ENCODE peak calls at places on chromosomes 1 and 21, in eight cellular contexts. V is Caco-2, J is right lobe of liver, R is body of pancreas, D is HepG2, W is ovary, Y is IMR-90, X is heart left ventricle. Q is an unnamed sample.

GRCh38 chr1:11719313-11720032 is 16.5 kb upstream of the AGTRAP start:
- DNase-seq in V (peak; percentile 62), J (peak; percentile 84), R (peak; percentile 82), D (no peak), W (peak; percentile 87), Y (peak; percentile 61), X (peak; percentile 73), Q (peak; percentile 47)

GRCh38 chr1:44631333-44631646 is 43.0 kb downstream of the TMEM53 start:
- DNase-seq in V (no peak), J (no peak), R (no peak), D (no peak), W (no peak), Y (no peak), X (no peak), Q (no peak)

GRCh38 chr1:27727126-27727525 is 1.4 kb downstream of the FAM76A start:
- DNase-seq in V (no peak), J (no peak), R (no peak), D (no peak), W (no peak), Y (peak; percentile 66), X (no peak), Q (peak; percentile 18)

GRCh38 chr21:41753001-41753725 is 13.7 kb downstream of the RIPK4 start:
- DNase-seq in V (no peak), J (no peak), R (no peak), D (no peak), W (no peak), Y (no peak), X (no peak), Q (no peak)

GRCh38 chr1:53043271-53043670 is 18.7 kb upstream of the PODN start:
- DNase-seq in V (no peak), J (no peak), R (no peak), D (peak; percentile 8), W (no peak), Y (peak; percentile 93), X (no peak), Q (no peak)

GRCh38 chr1:240801445-240801844 is 189.5 kb upstream of the GREM2 start:
- DNase-seq in V (no peak), J (no peak), R (no peak), D (no peak), W (no peak), Y (peak; percentile 65), X (no peak), Q (no peak)

GRCh38 chr1:179754031-179754624 is 11.0 kb downstream of the FAM163A start:
- DNase-seq in V (no peak), J (no peak), R (no peak), D (no peak), W (no peak), Y (peak; percentile 87), X (no peak), Q (peak; percentile 60)

GRCh38 chr1:202150187-202150586 is 5.7 kb upstream of the ARL8A start:
- DNase-seq in V (no peak), J (no peak), R (no peak), D (no peak), W (no peak), Y (no peak), X (no peak), Q (no peak)

GRCh38 chr1:15454256-15454655 is 2.3 kb upstream of the CELA2A start:
- DNase-seq in V (no peak), J (no peak), R (peak; percentile 91), D (no peak), W (no peak), Y (peak; percentile 87), X (no peak), Q (peak; percentile 47)

GRCh38 chr1:87335175-87335992 is 6.7 kb downstream of the LMO4 start:
- DNase-seq in V (peak; percentile 30), J (peak; percentile 87), R (peak; percentile 60), D (peak; percentile 9), W (peak; percentile 68), Y (peak; percentile 35), X (peak; percentile 75), Q (peak; percentile 18)

GRCh38 chr1:54854376-54855020 is 32.5 kb downstream of the DHCR24 start:
- DNase-seq in V (no peak), J (no peak), R (no peak), D (no peak), W (no peak), Y (peak; percentile 36), X (no peak), Q (no peak)

GRCh38 chr1:119220980-119221379 is 80.5 kb upstream of the WARS2 start:
- DNase-seq in V (no peak), J (no peak), R (no peak), D (no peak), W (no peak), Y (peak; percentile 51), X (no peak), Q (peak; percentile 51)

GRCh38 chr1:201341377-201341776 is 36.1 kb downstream of the TNNT2 start:
- DNase-seq in V (no peak), J (no peak), R (no peak), D (no peak), W (no peak), Y (no peak), X (no peak), Q (no peak)

GRCh38 chr1:92485374-92486250 is 1.1 kb downstream of the GFI1 start:
- DNase-seq in V (peak; percentile 79), J (peak; percentile 74), R (peak; percentile 85), D (peak; percentile 49), W (peak; percentile 18), Y (no peak), X (peak; percentile 29), Q (no peak)

GRCh38 chr1:24096009-24096736 is 15.8 kb downstream of the MYOM3 start:
- DNase-seq in V (no peak), J (no peak), R (no peak), D (no peak), W (no peak), Y (no peak), X (peak; percentile 72), Q (no peak)

GRCh38 chr1:91548382-91549040 is 47.9 kb downstream of the CDC7 start:
- DNase-seq in V (no peak), J (no peak), R (no peak), D (no peak), W (no peak), Y (no peak), X (no peak), Q (no peak)

GRCh38 chr1:38178236-38178635 is 131.6 kb upstream of the POU3F1 start:
- DNase-seq in V (no peak), J (no peak), R (no peak), D (no peak), W (no peak), Y (no peak), X (no peak), Q (no peak)

DNA sequence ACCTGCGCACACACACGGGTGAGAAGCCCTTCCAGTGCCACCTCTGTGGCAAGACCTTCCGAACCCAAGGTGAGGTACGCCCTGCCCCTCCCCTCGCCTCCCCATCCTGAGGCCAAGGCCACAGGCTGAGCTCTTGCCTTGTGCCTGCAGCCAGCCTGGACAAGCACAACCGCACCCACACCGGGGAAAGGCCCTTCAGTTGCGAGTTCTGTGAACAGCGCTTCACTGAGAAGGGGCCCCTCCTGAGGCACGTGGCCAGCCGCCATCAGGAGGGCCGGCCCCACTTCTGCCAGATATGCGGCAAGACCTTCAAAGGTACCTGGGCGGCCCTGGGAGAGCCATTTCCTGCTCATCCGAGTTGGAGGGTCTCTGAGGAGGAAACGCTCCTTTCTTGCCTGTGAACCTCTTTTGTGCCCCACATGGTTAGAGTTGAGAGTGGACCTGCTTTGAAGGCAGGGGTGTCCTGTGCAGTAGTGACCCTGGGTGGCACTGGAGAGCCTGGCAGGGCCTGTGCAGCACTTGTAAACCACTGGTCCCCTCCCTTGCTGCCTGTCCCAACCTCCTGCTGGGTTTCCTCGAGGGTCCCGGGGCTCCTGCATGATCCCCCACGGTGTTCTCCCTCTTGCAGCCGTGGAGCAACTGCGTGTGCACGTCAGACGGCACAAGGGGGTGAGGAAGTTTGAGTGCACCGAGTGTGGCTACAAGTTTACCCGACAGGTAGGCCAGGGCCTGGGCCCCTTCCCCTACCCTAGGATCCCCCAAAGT is 8.5 kb downstream of the ZBTB48 start:
- DNase-seq in V (no peak), J (no peak), R (peak; percentile 41), D (no peak), W (no peak), Y (no peak), X (no peak), Q (no peak)
- H3K36me3 ChIP-seq in V (peaks cover 2% of the 10 kb centered on the region), J (no peaks in the 10 kb centered on the region), R (peaks cover 19% of the 10 kb centered on the region), D (peaks cover 22% of the 10 kb centered on the region), W (no peaks in the 10 kb centered on the region), Y (peaks cover 58% of the 10 kb centered on the region), X (peaks cover 54% of the 10 kb centered on the region), Q (peaks cover 41% of the 10 kb centered on the region)

GRCh38 chr21:34042735-34043134 is 30.6 kb upstream of the MRPS6 start:
- DNase-seq in V (no peak), J (no peak), R (no peak), D (no peak), W (no peak), Y (no peak), X (no peak), Q (no peak)
- H3K36me3 ChIP-seq in V (no peaks in the 10 kb centered on the region), J (no peaks in the 10 kb centered on the region), R (no peaks in the 10 kb centered on the region), D (no peaks in the 10 kb centered on the region), W (no peaks in the 10 kb centered on the region), Y (no peaks in the 10 kb centered on the region), X (no peaks in the 10 kb centered on the region), Q (no peaks in the 10 kb centered on the region)

GRCh38 chr1:21854090-21854750 is 42.2 kb downstream of the LDLRAD2 start:
- DNase-seq in V (no peak), J (peak; percentile 45), R (no peak), D (no peak), W (no peak), Y (no peak), X (no peak), Q (no peak)
- H3K36me3 ChIP-seq in V (peaks cover 12% of the 10 kb centered on the region), J (no peaks in the 10 kb centered on the region), R (peaks cover 15% of the 10 kb centered on the region), D (peaks cover 27% of the 10 kb centered on the region), W (no peaks in the 10 kb centered on the region), Y (peaks cover 83% of the 10 kb centered on the region), X (peaks cover 100% of the 10 kb centered on the region), Q (peaks cover 55% of the 10 kb centered on the region)

GRCh38 chr1:93598396-93598795 is 83.2 kb downstream of the BCAR3 start:
- DNase-seq in V (no peak), J (no peak), R (peak; percentile 8), D (no peak), W (no peak), Y (no peak), X (no peak), Q (no peak)

GRCh38 chr1:93598861-93599439 is 82.7 kb downstream of the BCAR3 start:
- DNase-seq in V (no peak), J (no peak), R (peak; percentile 3), D (no peak), W (no peak), Y (no peak), X (no peak), Q (no peak)

GRCh38 chr1:93597697-93598096 is 83.9 kb downstream of the BCAR3 start:
- DNase-seq in V (no peak), J (no peak), R (peak; percentile 40), D (no peak), W (no peak), Y (no peak), X (peak; percentile 50), Q (no peak)

GRCh38 chr1:93600663-93601062 is 81.0 kb downstream of the BCAR3 start:
- DNase-seq in V (no peak), J (no peak), R (peak; percentile 85), D (no peak), W (no peak), Y (no peak), X (no peak), Q (no peak)

DNA sequence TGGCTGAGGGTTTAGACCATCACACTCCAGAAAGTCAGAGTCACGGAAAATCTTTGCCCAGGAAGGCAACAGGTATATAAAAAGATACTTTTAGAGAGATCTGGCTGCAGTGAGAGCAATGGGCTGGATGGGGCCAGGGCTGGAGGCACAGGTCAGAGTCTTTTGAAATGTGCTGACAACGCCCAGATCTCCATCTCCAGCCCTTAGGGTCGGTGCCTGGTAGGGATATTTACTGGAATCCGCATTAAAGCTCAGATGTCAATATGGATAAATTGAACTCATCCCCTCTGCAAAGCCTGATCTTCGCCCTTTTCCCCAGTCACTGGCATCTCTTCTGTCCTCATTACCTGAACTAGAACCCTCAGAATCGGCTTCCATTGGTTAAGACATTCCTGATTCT is 82.2 kb downstream of the BCAR3 start:
- DNase-seq in V (no peak), J (no peak), R (peak; percentile 3), D (no peak), W (no peak), Y (no peak), X (no peak), Q (no peak)
- H3K36me3 ChIP-seq in V (no peaks in the 10 kb centered on the region), J (no peaks in the 10 kb centered on the region), R (no peaks in the 10 kb centered on the region), D (peaks cover 23% of the 10 kb centered on the region), W (no peaks in the 10 kb centered on the region), Y (no peaks in the 10 kb centered on the region), X (no peaks in the 10 kb centered on the region), Q (no peaks in the 10 kb centered on the region)

Q was measured in brain microvascular endothelial cell.